ENCODE peak calls at places on chromosomes 6 and 20, in ten cellular contexts. A, O, M, K, J, S, Q, Y, U and C are unnamed samples.

GRCh38 chr20:50251992-50252491 is 61.4 kb downstream of the CEBPB start:
- DNase-seq in A (no peak), O (no peak), M (no peak), K (no peak), J (no peak), S (no peak), Q (no peak), Y (peak), U (no peak), C (no peak)

GRCh38 chr6:9482030-9482731 is 932.7 kb downstream of the TFAP2A start:
- DNase-seq in A (no peak), O (no peak), M (no peak), K (no peak), J (no peak), S (no peak), Q (no peak), Y (peak), U (no peak), C (no peak)

GRCh38 chr6:138307816-138308727 is 69.6 kb upstream of the SMIM28 start:
- DNase-seq in A (no peak), O (peak), M (no peak), K (no peak), J (no peak), S (no peak), Q (no peak), Y (no peak), U (peak), C (no peak)

GRCh38 chr6:170533792-170534191 is 19.3 kb downstream of the PSMB1 start:
- DNase-seq in A (no peak), O (no peak), M (no peak), K (no peak), J (no peak), S (no peak), Q (no peak), Y (no peak), U (no peak), C (no peak)

GRCh38 chr6:145749632-145750031 is 14.3 kb upstream of the EPM2A start:
- DNase-seq in A (no peak), O (no peak), M (peak), K (no peak), J (no peak), S (no peak), Q (no peak), Y (peak), U (no peak), C (no peak)

GRCh38 chr6:27213544-27214125 is 33.9 kb upstream of the PRSS16 start:
- DNase-seq in A (no peak), O (no peak), M (peak), K (peak), J (no peak), S (no peak), Q (peak), Y (no peak), U (no peak), C (no peak)

GRCh38 chr6:112367655-112368054 is 20.5 kb downstream of the RFPL4B start:
- DNase-seq in A (no peak), O (no peak), M (no peak), K (no peak), J (no peak), S (no peak), Q (no peak), Y (no peak), U (no peak), C (no peak)

GRCh38 chr20:11204926-11205768 is 531.3 kb upstream of the JAG1 start:
- DNase-seq in A (no peak), O (peak), M (peak), K (peak), J (no peak), S (no peak), Q (peak), Y (peak), U (peak), C (no peak)

GRCh38 chr6:116570856-116571682 is at the start of gene RWDD1:
- DNase-seq in A (peak), O (peak), M (peak), K (peak), J (peak), S (peak), Q (peak), Y (peak), U (peak), C (peak)

GRCh38 chr20:23074052-23074451 is 12.1 kb downstream of the CD93 start:
- DNase-seq in A (no peak), O (no peak), M (no peak), K (no peak), J (no peak), S (no peak), Q (no peak), Y (no peak), U (no peak), C (no peak)

GRCh38 chr6:13924949-13925881 is at the start of gene RNF182:
- DNase-seq in A (no peak), O (peak), M (no peak), K (no peak), J (no peak), S (peak), Q (no peak), Y (no peak), U (no peak), C (no peak)

GRCh38 chr6:10740061-10740460 is 7.5 kb upstream of the TMEM14B start:
- DNase-seq in A (no peak), O (no peak), M (no peak), K (no peak), J (no peak), S (no peak), Q (no peak), Y (no peak), U (no peak), C (no peak)

GRCh38 chr6:46376562-46376969 is 114.7 kb downstream of the RCAN2 start:
- DNase-seq in A (no peak), O (no peak), M (peak), K (no peak), J (no peak), S (no peak), Q (no peak), Y (no peak), U (no peak), C (no peak)

GRCh38 chr6:21423106-21423854 is 170.3 kb upstream of the SOX4 start:
- DNase-seq in A (peak), O (no peak), M (no peak), K (peak), J (no peak), S (no peak), Q (no peak), Y (no peak), U (no peak), C (no peak)

GRCh38 chr6:158061361-158061708 is 79.7 kb downstream of the SYNJ2 start:
- DNase-seq in A (no peak), O (no peak), M (no peak), K (no peak), J (no peak), S (no peak), Q (no peak), Y (no peak), U (no peak), C (no peak)

GRCh38 chr20:57212890-57213276 is 53.6 kb downstream of the BMP7 start:
- DNase-seq in A (no peak), O (no peak), M (no peak), K (no peak), J (no peak), S (no peak), Q (no peak), Y (no peak), U (no peak), C (no peak)

GRCh38 chr6:42368156-42368555 is 83.6 kb downstream of the TRERF1 start:
- DNase-seq in A (no peak), O (no peak), M (peak), K (no peak), J (peak), S (peak), Q (peak), Y (no peak), U (no peak), C (no peak)

GRCh38 chr6:166005846-166006592 is 161.6 kb downstream of the TBXT start:
- DNase-seq in A (peak), O (peak), M (no peak), K (peak), J (no peak), S (no peak), Q (no peak), Y (peak), U (peak), C (no peak)

GRCh38 chr6:111423960-111424846 is 58.8 kb downstream of the REV3L start:
- DNase-seq in A (no peak), O (peak), M (no peak), K (no peak), J (no peak), S (no peak), Q (no peak), Y (peak), U (no peak), C (no peak)

GRCh38 chr20:62617711-62618483 is 24.4 kb upstream of the SLCO4A1 start:
- DNase-seq in A (no peak), O (peak), M (peak), K (no peak), J (peak), S (peak), Q (peak), Y (no peak), U (peak), C (no peak)

GRCh38 chr6:141288947-141289346 is 843.8 kb upstream of the GJE1 start:
- DNase-seq in A (no peak), O (no peak), M (no peak), K (no peak), J (no peak), S (no peak), Q (no peak), Y (no peak), U (no peak), C (no peak)

GRCh38 chr20:21393142-21393541 is 4.2 kb downstream of the NKX2-4 start:
- DNase-seq in A (no peak), O (no peak), M (no peak), K (no peak), J (no peak), S (no peak), Q (no peak), Y (no peak), U (no peak), C (no peak)

GRCh38 chr20:32823078-32823477 is 3.3 kb downstream of the MAPRE1 start:
- DNase-seq in A (no peak), O (no peak), M (no peak), K (no peak), J (no peak), S (no peak), Q (peak), Y (peak), U (no peak), C (no peak)

GRCh38 chr20:6169251-6169650 is 46.4 kb upstream of the FERMT1 start:
- DNase-seq in A (no peak), O (no peak), M (no peak), K (no peak), J (no peak), S (no peak), Q (no peak), Y (peak), U (no peak), C (no peak)

GRCh38 chr6:40860443-40860842 is 178.6 kb downstream of the UNC5CL start:
- DNase-seq in A (no peak), O (no peak), M (no peak), K (no peak), J (no peak), S (no peak), Q (no peak), Y (no peak), U (no peak), C (no peak)

GRCh38 chr6:27503436-27504030 is 30.6 kb upstream of the ZNF184 start:
- DNase-seq in A (peak), O (peak), M (peak), K (peak), J (peak), S (peak), Q (peak), Y (peak), U (peak), C (peak)

GRCh38 chr20:15930324-15931305 is 642.6 kb downstream of the KIF16B start:
- DNase-seq in A (no peak), O (no peak), M (peak), K (peak), J (no peak), S (no peak), Q (no peak), Y (no peak), U (no peak), C (no peak)

GRCh38 chr6:42257063-42257462 is 39.4 kb upstream of the MRPS10 start:
- DNase-seq in A (no peak), O (no peak), M (no peak), K (no peak), J (no peak), S (no peak), Q (no peak), Y (no peak), U (no peak), C (no peak)

GRCh38 chr20:54122189-54122588 is 51.6 kb downstream of the CYP24A1 start:
- DNase-seq in A (no peak), O (no peak), M (no peak), K (no peak), J (no peak), S (no peak), Q (no peak), Y (peak), U (no peak), C (no peak)

GRCh38 chr6:49462071-49462470 is 982 bp downstream of the MMUT start:
- DNase-seq in A (no peak), O (no peak), M (no peak), K (no peak), J (no peak), S (no peak), Q (no peak), Y (peak), U (no peak), C (no peak)

GRCh38 chr6:167120557-167121030 is 2.3 kb upstream of the CCR6 start:
- DNase-seq in A (no peak), O (no peak), M (no peak), K (no peak), J (no peak), S (no peak), Q (no peak), Y (no peak), U (no peak), C (no peak)

GRCh38 chr6:167121471-167121870 is 1.4 kb upstream of the CCR6 start:
- DNase-seq in A (no peak), O (no peak), M (no peak), K (no peak), J (no peak), S (no peak), Q (no peak), Y (no peak), U (no peak), C (no peak)

GRCh38 chr6:167118839-167119238 is 4.1 kb upstream of the CCR6 start:
- DNase-seq in A (no peak), O (no peak), M (no peak), K (no peak), J (no peak), S (no peak), Q (no peak), Y (no peak), U (no peak), C (no peak)

GRCh38 chr6:167118006-167118405 is 4.9 kb upstream of the CCR6 start:
- DNase-seq in A (no peak), O (no peak), M (no peak), K (no peak), J (no peak), S (no peak), Q (no peak), Y (no peak), U (no peak), C (no peak)

GRCh38 chr6:167119680-167120556 is 3.0 kb upstream of the CCR6 start:
- DNase-seq in A (no peak), O (peak), M (peak), K (no peak), J (no peak), S (peak), Q (no peak), Y (no peak), U (no peak), C (no peak)
- TF ChIP-seq CTCF in A (no peak), O (no peak), M (peak), K (no peak), J (no peak), S (no peak), Q (no peak), Y (no peak), U (no peak), C (no peak)

GRCh38 chr6:53986165-53986720 is 125.0 kb upstream of the MLIP start:
- DNase-seq in A (peak), O (peak), M (peak), K (peak), J (no peak), S (no peak), Q (peak), Y (peak), U (no peak), C (no peak)
- TF ChIP-seq CTCF in A (peak), O (peak), M (peak), K (peak), J (no peak), S (no peak), Q (peak), Y (peak), U (peak), C (peak)

GRCh38 chr6:91715171-91715805 is 1128.4 kb upstream of the MAP3K7 start:
- DNase-seq in A (no peak), O (no peak), M (no peak), K (no peak), J (no peak), S (no peak), Q (no peak), Y (no peak), U (no peak), C (no peak)
- TF ChIP-seq CTCF in A (no peak), O (no peak), M (no peak), K (no peak), J (no peak), S (no peak), Q (no peak), Y (no peak), U (no peak), C (no peak)

DNA sequence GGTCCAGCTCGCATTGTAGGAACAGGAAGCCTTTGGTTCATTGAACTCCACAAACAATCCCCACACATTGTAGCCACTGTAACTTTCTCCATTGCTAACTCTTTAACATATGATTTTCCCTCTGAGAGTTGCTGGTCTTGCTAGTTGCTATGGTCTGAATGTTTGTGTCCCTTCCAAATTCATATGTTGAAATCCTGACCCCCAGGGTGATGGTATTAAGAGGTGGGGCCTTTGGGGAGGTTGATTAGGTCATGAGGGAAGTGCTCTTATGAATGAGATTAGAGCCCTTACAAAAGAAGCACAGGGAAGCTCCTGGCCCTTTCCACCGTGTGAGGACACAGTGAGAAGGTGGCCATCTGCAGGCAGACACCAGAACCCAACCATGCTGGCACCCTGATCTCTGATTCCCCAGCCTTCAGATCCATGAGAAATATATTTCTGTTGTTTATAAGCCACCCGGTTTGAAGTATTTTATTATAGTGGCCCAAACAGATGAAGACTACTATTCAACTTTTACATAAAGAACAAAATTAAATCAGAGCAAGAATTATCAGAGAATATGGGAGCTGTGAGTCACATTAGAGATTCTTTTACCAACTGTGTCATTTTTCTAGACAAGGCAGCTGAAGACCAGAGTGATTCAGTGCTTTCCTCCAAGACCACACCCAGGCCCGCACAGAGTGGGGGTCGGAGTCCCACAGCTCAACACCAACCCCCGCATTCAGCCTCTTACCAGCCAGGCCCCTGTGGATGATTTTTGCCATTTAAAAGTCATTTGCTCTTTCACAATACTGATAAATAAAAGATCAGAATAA is 143.0 kb downstream of the SAMD5 start:
- DNase-seq in A (no peak), O (peak), M (no peak), K (no peak), J (no peak), S (no peak), Q (no peak), Y (peak), U (peak), C (no peak)
- TF ChIP-seq CTCF in A (no peak), O (no peak), M (no peak), K (no peak), J (no peak), S (no peak), Q (no peak), Y (no peak), U (peak), C (no peak)